ENCODE peak calls at places on chromosomes 2 and 18, in five cellular contexts. M is GM03348, Z is GM13977, H is fibroblast of lung, B is skeletal muscle cell. I is an unnamed sample.

GRCh38 chr18:34821669-34822210 is 111.6 kb downstream of the DTNA start:
- DNase-seq in M (no peak), Z (no peak), H (no peak), B (no peak), I (no peak)

GRCh38 chr2:229712125-229712524 is 2.2 kb downstream of the DNER start:
- DNase-seq in M (no peak), Z (peak; percentile 39), H (no peak), B (no peak), I (no peak)

GRCh38 chr2:171365232-171365631 is 68.6 kb downstream of the METTL8 start:
- DNase-seq in M (no peak), Z (no peak), H (peak; percentile 50), B (no peak), I (no peak)

GRCh38 chr2:174492963-174493431 is 6.2 kb upstream of the GPR155 start:
- DNase-seq in M (no peak), Z (peak; percentile 68), H (no peak), B (no peak), I (no peak)

GRCh38 chr2:25103287-25103871 is 61.5 kb downstream of the EFR3B start:
- DNase-seq in M (peak; percentile 90), Z (no peak), H (peak; percentile 94), B (peak; percentile 53), I (no peak)

GRCh38 chr2:180698668-180699067 is 281.7 kb upstream of the UBE2E3 start:
- DNase-seq in M (no peak), Z (no peak), H (no peak), B (no peak), I (no peak)

GRCh38 chr2:136288249-136288648 is 170.3 kb upstream of the CXCR4 start:
- DNase-seq in M (no peak), Z (no peak), H (no peak), B (no peak), I (no peak)

GRCh38 chr2:138823651-138824050 is 43.5 kb upstream of the NXPH2 start:
- DNase-seq in M (no peak), Z (no peak), H (no peak), B (no peak), I (no peak)

I was measured in SK-N-MC.